ENCODE peak calls at places on chromosomes 13 and 19, in four cellular contexts. B is substantia nigra; G is SW 1271; Q is activated CD4-positive, alpha-beta T cell treated with anti-CD3 and anti-CD28 coated beads for 36 hours. I is an unnamed sample.
A peak's percentile ranks its signal among the peaks of the same experiment; 100 is the strongest.

GRCh38 chr19:50717891-50718254 is 1.7 kb downstream of the SHANK1 start:
- DNase-seq in B (no peak), Q (no peak), G (no peak), I (no peak)

GRCh38 chr19:33634361-33635091 is 12.8 kb downstream of the CHST8 start:
- DNase-seq in B (no peak), Q (no peak), G (no peak), I (no peak)

GRCh38 chr13:76331948-76332712 is 554.1 kb downstream of the KCTD12 start:
- DNase-seq in B (no peak), G (no peak), Q (no peak), I (no peak)

GRCh38 chr13:111395511-111396393 is 75.3 kb downstream of the TEX29 start:
- DNase-seq in Q (no peak), B (no peak), G (no peak), I (no peak)

GRCh38 chr13:113398963-113399754 is 35.2 kb upstream of the GRTP1 start:
- DNase-seq in G (no peak), Q (no peak), B (no peak), I (no peak)

GRCh38 chr19:13825489-13826475 is 30.5 kb downstream of the ZSWIM4 start:
- DNase-seq in G (no peak), B (no peak), Q (peak; percentile 48), I (no peak)

GRCh38 chr19:35717665-35718344 is at the start of gene KMT2B:
- DNase-seq in B (peak; percentile 89), G (no peak), Q (no peak), I (no peak)

GRCh38 chr13:83568019-83568418 is 314.3 kb downstream of the SLITRK1 start:
- DNase-seq in Q (no peak), G (no peak), B (no peak), I (no peak)

GRCh38 chr13:105541565-105541964 is 993.9 kb downstream of the EFNB2 start:
- DNase-seq in G (no peak), B (no peak), Q (no peak), I (no peak)

GRCh38 chr19:54178581-54179261 is 5.8 kb upstream of the TMC4 start:
- DNase-seq in G (no peak), Q (peak; percentile 69), B (no peak), I (no peak)

GRCh38 chr13:34926513-34926912 is 15.6 kb upstream of the NBEA start:
- DNase-seq in G (no peak), B (no peak), Q (no peak), I (no peak)

I was measured in Panc1.